ENCODE peak calls at places on chromosomes 4 and X, in five cellular contexts. A is suprapubic skin, N is transverse colon, H is ovary, C is HepG2. Y is an unnamed sample.

GRCh38 chr4:3059090-3059428 is 15.3 kb downstream of the HTT-AS start:
- DNase-seq in A (no peak), N (no peak), H (no peak), C (no peak), Y (no peak)

GRCh38 chr4:140152760-140153418 is 1.1 kb downstream of the MAML3 start:
- DNase-seq in A (peak; percentile 78), N (peak; percentile 61), H (peak; percentile 82), C (no peak), Y (peak; percentile 94)

GRCh38 chrX:24253469-24253868 is 60.4 kb downstream of the SUPT20HL2 start:
- DNase-seq in A (no peak), N (no peak), H (no peak), C (no peak), Y (no peak)

GRCh38 chr4:94207469-94208224 is at the start of gene SMARCAD1:
- DNase-seq in A (peak; percentile 92), N (peak; percentile 92), H (peak; percentile 93), C (peak; percentile 91), Y (peak; percentile 97)

GRCh38 chr4:52172166-52172565 is 121.1 kb downstream of the SPATA18 start:
- DNase-seq in A (no peak), N (no peak), H (no peak), C (no peak), Y (no peak)

GRCh38 chr4:13302876-13303275 is 181.3 kb downstream of the RAB28 start:
- DNase-seq in A (no peak), N (no peak), H (no peak), C (no peak), Y (no peak)

GRCh38 chr4:37549003-37549402 is 137.2 kb downstream of the RELL1 start:
- DNase-seq in A (no peak), N (no peak), H (no peak), C (no peak), Y (no peak)

GRCh38 chr4:39320381-39321115 is 45.6 kb downstream of the RFC1 start:
- DNase-seq in A (no peak), N (no peak), H (no peak), C (no peak), Y (no peak)

GRCh38 chr4:38669233-38669632 is 5.2 kb downstream of the KLF3 start:
- DNase-seq in A (no peak), N (no peak), H (no peak), C (no peak), Y (no peak)

GRCh38 chr4:41709844-41710481 is 38.6 kb downstream of the PHOX2B start:
- DNase-seq in A (no peak), N (no peak), H (no peak), C (no peak), Y (no peak)

GRCh38 chr4:56698329-56698728 is 17.2 kb upstream of the HOPX start:
- DNase-seq in A (no peak), N (no peak), H (no peak), C (no peak), Y (no peak)

GRCh38 chr4:33160126-33160525 is 2440.0 kb downstream of the PCDH7 start:
- DNase-seq in A (no peak), N (no peak), H (no peak), C (no peak), Y (no peak)

GRCh38 chrX:24838624-24839023 is 144.9 kb downstream of the POLA1 start:
- DNase-seq in A (no peak), N (no peak), H (no peak), C (no peak), Y (no peak)

GRCh38 chr4:38686682-38687081 is 22.7 kb downstream of the KLF3 start:
- DNase-seq in A (no peak), N (no peak), H (no peak), C (no peak), Y (peak; percentile 74)

GRCh38 chr4:25020240-25020639 is 10.5 kb downstream of the LGI2 start:
- DNase-seq in A (no peak), N (no peak), H (no peak), C (no peak), Y (no peak)

GRCh38 chr4:1401409-1402020 is 4.7 kb downstream of the NKX1-1 start:
- DNase-seq in A (peak; percentile 50), N (no peak), H (no peak), C (no peak), Y (no peak)

GRCh38 chrX:153573999-153574398 is 24.9 kb downstream of the CCNQ start:
- DNase-seq in A (no peak), N (no peak), H (no peak), C (no peak), Y (no peak)

GRCh38 chrX:23745786-23746185 is 2.7 kb upstream of the ACOT9 start:
- DNase-seq in A (no peak), N (no peak), H (no peak), C (no peak), Y (no peak)

GRCh38 chr4:123093247-123093646 is 170.8 kb upstream of the NUDT6 start:
- DNase-seq in A (no peak), N (no peak), H (no peak), C (peak; percentile 2), Y (no peak)

GRCh38 chrX:68936608-68937007 is 107.8 kb downstream of the EFNB1 start:
- DNase-seq in A (peak; percentile 30), N (peak; percentile 6), H (no peak), C (no peak), Y (no peak)

GRCh38 chrX:63764946-63765345 is 20.1 kb downstream of the ARHGEF9 start:
- DNase-seq in A (no peak), N (no peak), H (no peak), C (no peak), Y (no peak)

GRCh38 chrX:119398974-119399771 is at the start of gene SLC25A43:
- DNase-seq in A (peak; percentile 64), N (peak; percentile 57), H (peak; percentile 57), C (no peak), Y (no peak)

GRCh38 chr4:2008921-2009650 is at the start of gene NELFA:
- DNase-seq in A (peak; percentile 95), N (peak; percentile 97), H (peak; percentile 96), C (peak; percentile 93), Y (peak; percentile 98)

DNA sequence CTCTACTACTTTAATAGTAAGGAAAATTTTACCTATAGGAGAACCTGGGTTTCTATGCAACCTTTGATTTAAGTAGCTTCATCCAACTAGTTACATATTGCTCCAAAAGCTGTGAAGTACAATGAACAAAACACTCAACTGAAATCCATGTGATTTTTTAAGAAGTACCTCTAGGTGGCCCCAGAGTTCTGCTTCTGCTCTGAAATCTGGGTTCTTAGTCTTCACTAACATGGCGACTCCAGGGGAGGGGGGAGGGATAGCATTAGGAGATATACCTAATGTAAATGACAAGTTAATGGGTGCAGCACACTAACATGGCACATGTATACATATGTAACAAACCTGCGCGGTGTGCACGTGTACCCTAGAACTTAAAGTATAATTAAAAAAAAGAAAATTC is 73.4 kb upstream of the MAGEB2 start:
- DNase-seq in A (no peak), N (no peak), H (no peak), C (peak; percentile 27), Y (no peak)
- TF ChIP-seq CTCF in A (no peak), N (no peak), H (no peak), C (peak; percentile 45), Y (no peak)

GRCh38 chrX:49139713-49140112 is 16.2 kb upstream of the GPKOW start:
- DNase-seq in A (no peak), N (no peak), H (no peak), C (peak; percentile 24), Y (no peak)
- TF ChIP-seq EP300 in A (no peak), N (no peak), H (no peak), C (no peak), Y (no peak)

DNA sequence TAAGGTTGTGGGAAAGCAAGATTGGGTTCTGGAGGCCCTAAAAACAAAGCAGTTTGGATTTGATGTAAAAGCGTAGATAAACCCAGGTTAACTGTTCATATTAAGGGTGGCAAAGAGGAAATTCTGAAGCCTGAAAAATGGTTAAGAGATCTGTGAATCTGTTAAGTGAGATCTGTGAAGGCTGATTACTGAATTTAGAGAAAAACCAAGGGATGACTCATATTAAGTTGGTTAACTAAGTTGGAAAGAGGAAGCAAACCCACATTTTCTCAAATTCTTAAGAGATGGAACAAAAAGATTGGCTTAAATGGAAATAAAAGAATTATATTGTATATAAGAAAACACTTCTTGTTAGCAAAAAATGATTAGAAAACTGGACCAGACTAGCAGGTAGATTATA is 22.8 kb downstream of the GPAT3 start:
- DNase-seq in A (no peak), N (no peak), H (no peak), C (no peak), Y (no peak)
- TF ChIP-seq CTCF in A (no peak), N (no peak), H (no peak), C (no peak), Y (no peak)

DNA sequence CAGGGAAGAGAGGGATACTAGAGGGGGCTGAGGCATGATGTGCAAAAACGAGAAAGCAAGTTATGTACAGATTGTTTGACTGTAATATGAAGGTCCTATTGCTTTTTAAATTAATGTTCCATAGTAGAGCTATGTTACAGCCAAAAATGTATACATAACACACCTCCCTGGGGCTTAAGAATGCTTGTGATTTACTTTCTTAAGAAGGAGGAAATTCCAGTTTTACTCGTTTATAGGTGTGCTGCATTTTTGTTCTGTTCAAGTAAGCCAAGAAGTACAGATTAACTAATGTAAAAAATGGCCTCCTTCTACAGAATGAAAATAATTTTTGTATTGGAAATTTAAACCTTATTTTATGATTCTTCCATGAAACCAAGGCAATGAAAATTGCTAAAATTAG is 614.4 kb upstream of the NR3C2 start:
- DNase-seq in A (no peak), N (no peak), H (no peak), C (no peak), Y (no peak)
- TF ChIP-seq EP300 in A (no peak), N (no peak), H (no peak), C (no peak), Y (no peak)

GRCh38 chrX:130118396-130118795 is 8.1 kb upstream of the ELF4 start:
- DNase-seq in A (no peak), N (no peak), H (peak; percentile 68), C (no peak), Y (no peak)

GRCh38 chrX:130118941-130119640 is 8.8 kb upstream of the ELF4 start:
- DNase-seq in A (no peak), N (no peak), H (peak; percentile 55), C (no peak), Y (no peak)

GRCh38 chrX:130120321-130120731 is 10.0 kb upstream of the ELF4 start:
- DNase-seq in A (no peak), N (no peak), H (no peak), C (no peak), Y (no peak)

GRCh38 chrX:130121505-130121800 is 11.2 kb upstream of the ELF4 start:
- DNase-seq in A (no peak), N (no peak), H (no peak), C (no peak), Y (no peak)

DNA sequence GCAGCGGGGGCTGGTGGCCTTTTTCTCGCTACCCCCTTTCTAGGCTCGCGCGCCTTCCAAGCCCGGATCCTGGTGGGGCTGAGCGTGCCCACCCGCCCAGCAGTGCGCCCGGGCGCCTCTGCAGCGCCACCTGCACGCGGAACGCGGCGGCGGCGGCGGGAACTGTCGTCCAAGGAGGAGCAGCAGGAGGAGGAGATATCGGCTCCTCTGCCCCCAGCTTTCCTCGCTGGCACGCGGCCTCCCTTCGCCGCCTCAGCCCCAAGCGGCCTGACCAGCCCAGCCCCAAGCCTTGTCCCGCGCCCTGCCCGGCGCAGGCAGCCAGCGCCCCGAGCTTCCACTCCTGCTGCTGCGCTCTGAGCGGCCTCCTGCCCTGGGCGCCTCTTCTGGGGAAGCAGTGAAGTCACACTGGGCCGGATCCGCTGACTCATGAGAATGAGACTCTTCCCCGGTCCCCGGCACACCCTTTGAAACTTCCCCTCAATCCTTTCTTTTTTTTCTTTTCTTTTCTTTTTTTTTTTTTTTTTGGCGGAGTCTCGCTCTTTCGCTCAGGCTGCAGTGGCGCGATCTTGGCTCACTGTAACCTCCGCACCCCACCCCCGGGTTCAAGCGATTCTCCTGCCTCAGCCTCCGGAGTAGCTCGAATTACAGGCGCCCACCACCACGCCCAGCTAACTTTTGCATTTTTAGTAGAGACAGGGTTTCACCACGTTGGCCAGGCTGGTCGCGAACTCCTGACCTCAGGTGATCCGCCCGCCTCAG is 10.6 kb upstream of the ELF4 start:
- DNase-seq in A (peak; percentile 80), N (peak; percentile 74), H (peak; percentile 86), C (peak; percentile 33), Y (no peak)
- TF ChIP-seq CTCF in A (peak; percentile 69), N (peak; percentile 87), H (peak; percentile 83), C (peak; percentile 79), Y (peak; percentile 80)